ENCODE peak calls at places on chromosomes 4 and X, in six cellular contexts. One of them, this sample, is unnamed.

GRCh38 chr4:80446664-80447063 is 111.1 kb downstream of the CFAP299 start:
- DNase-seq in heart right ventricle: no peak
- DNase-seq in psoas muscle: no peak
- DNase-seq in breast epithelium: no peak
- DNase-seq in WTC11: no peak
- DNase-seq in IMR-90: peak
- DNase-seq in this sample: no peak

GRCh38 chrX:71629467-71629866 is 11.2 kb upstream of the CXCR3 start:
- DNase-seq in heart right ventricle: no peak
- DNase-seq in psoas muscle: no peak
- DNase-seq in breast epithelium: no peak
- DNase-seq in WTC11: no peak
- DNase-seq in IMR-90: no peak
- DNase-seq in this sample: no peak

GRCh38 chrX:155027509-155028066 is 944 bp downstream of the FUNDC2 start:
- DNase-seq in heart right ventricle: peak
- DNase-seq in psoas muscle: no peak
- DNase-seq in breast epithelium: no peak
- DNase-seq in WTC11: no peak
- DNase-seq in IMR-90: peak
- DNase-seq in this sample: no peak

GRCh38 chrX:98111684-98112083 is 1228.0 kb downstream of the RPA4 start:
- DNase-seq in heart right ventricle: no peak
- DNase-seq in psoas muscle: no peak
- DNase-seq in breast epithelium: no peak
- DNase-seq in WTC11: no peak
- DNase-seq in IMR-90: no peak
- DNase-seq in this sample: no peak

GRCh38 chr4:8276358-8277240 is 7.0 kb downstream of the HTRA3 start:
- DNase-seq in heart right ventricle: peak
- DNase-seq in psoas muscle: peak
- DNase-seq in breast epithelium: no peak
- DNase-seq in WTC11: no peak
- DNase-seq in IMR-90: peak
- DNase-seq in this sample: no peak

GRCh38 chrX:14922437-14922836 is 49.2 kb downstream of the MOSPD2 start:
- DNase-seq in heart right ventricle: no peak
- DNase-seq in psoas muscle: no peak
- DNase-seq in breast epithelium: no peak
- DNase-seq in WTC11: no peak
- DNase-seq in IMR-90: peak
- DNase-seq in this sample: no peak

GRCh38 chr4:113411496-113411938 is 350.0 kb downstream of the CAMK2D start:
- DNase-seq in heart right ventricle: peak
- DNase-seq in psoas muscle: no peak
- DNase-seq in breast epithelium: peak
- DNase-seq in WTC11: no peak
- DNase-seq in IMR-90: peak
- DNase-seq in this sample: no peak

GRCh38 chr4:139977838-139978604 is 176.0 kb downstream of the MAML3 start:
- DNase-seq in heart right ventricle: no peak
- DNase-seq in psoas muscle: no peak
- DNase-seq in breast epithelium: no peak
- DNase-seq in WTC11: no peak
- DNase-seq in IMR-90: no peak
- DNase-seq in this sample: no peak

GRCh38 chrX:153881281-153881680 is 4.7 kb downstream of the L1CAM start:
- DNase-seq in heart right ventricle: no peak
- DNase-seq in psoas muscle: no peak
- DNase-seq in breast epithelium: no peak
- DNase-seq in WTC11: no peak
- DNase-seq in IMR-90: no peak
- DNase-seq in this sample: no peak

GRCh38 chr4:17884063-17884462 is 73.3 kb downstream of the NCAPG start:
- DNase-seq in heart right ventricle: no peak
- DNase-seq in psoas muscle: no peak
- DNase-seq in breast epithelium: no peak
- DNase-seq in WTC11: no peak
- DNase-seq in IMR-90: peak
- DNase-seq in this sample: no peak

GRCh38 chrX:123450217-123450616 is 266.1 kb downstream of the GRIA3 start:
- DNase-seq in heart right ventricle: no peak
- DNase-seq in psoas muscle: no peak
- DNase-seq in breast epithelium: no peak
- DNase-seq in WTC11: no peak
- DNase-seq in IMR-90: peak
- DNase-seq in this sample: no peak

GRCh38 chr4:174669278-174669677 is 147.0 kb upstream of the HPGD start:
- DNase-seq in heart right ventricle: no peak
- DNase-seq in psoas muscle: no peak
- DNase-seq in breast epithelium: no peak
- DNase-seq in WTC11: no peak
- DNase-seq in IMR-90: peak
- DNase-seq in this sample: no peak

GRCh38 chr4:140255467-140255866 is 101.5 kb upstream of the MAML3 start:
- DNase-seq in heart right ventricle: no peak
- DNase-seq in psoas muscle: no peak
- DNase-seq in breast epithelium: no peak
- DNase-seq in WTC11: no peak
- DNase-seq in IMR-90: peak
- DNase-seq in this sample: no peak

GRCh38 chrX:150926304-150926703 is 27.8 kb upstream of the CD99L2 start:
- DNase-seq in heart right ventricle: no peak
- DNase-seq in psoas muscle: no peak
- DNase-seq in breast epithelium: no peak
- DNase-seq in WTC11: no peak
- DNase-seq in IMR-90: no peak
- DNase-seq in this sample: no peak

GRCh38 chr4:40577588-40578253 is 51.9 kb downstream of the RBM47 start:
- DNase-seq in heart right ventricle: no peak
- DNase-seq in psoas muscle: no peak
- DNase-seq in breast epithelium: no peak
- DNase-seq in WTC11: no peak
- DNase-seq in IMR-90: no peak
- DNase-seq in this sample: no peak

GRCh38 chr4:138186264-138186663 is 55.9 kb downstream of the SLC7A11 start:
- DNase-seq in heart right ventricle: no peak
- DNase-seq in psoas muscle: no peak
- DNase-seq in breast epithelium: no peak
- DNase-seq in WTC11: no peak
- DNase-seq in IMR-90: no peak
- DNase-seq in this sample: no peak

GRCh38 chrX:49079489-49080428 is at the start of gene WDR45:
- DNase-seq in heart right ventricle: peak
- DNase-seq in psoas muscle: peak
- DNase-seq in breast epithelium: peak
- DNase-seq in WTC11: peak
- DNase-seq in IMR-90: peak
- DNase-seq in this sample: peak

GRCh38 chr4:93475730-93476129 is 352.8 kb upstream of the ATOH1 start:
- DNase-seq in heart right ventricle: no peak
- DNase-seq in psoas muscle: no peak
- DNase-seq in breast epithelium: no peak
- DNase-seq in WTC11: no peak
- DNase-seq in IMR-90: no peak
- DNase-seq in this sample: no peak

GRCh38 chr4:55612341-55612740 is 20.3 kb upstream of the PDCL2 start:
- DNase-seq in heart right ventricle: no peak
- DNase-seq in psoas muscle: no peak
- DNase-seq in breast epithelium: no peak
- DNase-seq in WTC11: no peak
- DNase-seq in IMR-90: no peak
- DNase-seq in this sample: no peak

GRCh38 chr4:55617587-55618197 is 18.4 kb downstream of the NMU start:
- DNase-seq in heart right ventricle: no peak
- DNase-seq in psoas muscle: no peak
- DNase-seq in breast epithelium: no peak
- DNase-seq in WTC11: no peak
- DNase-seq in IMR-90: no peak
- DNase-seq in this sample: no peak

GRCh38 chr4:55615008-55615407 is 21.1 kb downstream of the NMU start:
- DNase-seq in heart right ventricle: no peak
- DNase-seq in psoas muscle: no peak
- DNase-seq in breast epithelium: no peak
- DNase-seq in WTC11: no peak
- DNase-seq in IMR-90: no peak
- DNase-seq in this sample: no peak

GRCh38 chr4:55611358-55612059 is 19.5 kb upstream of the PDCL2 start:
- DNase-seq in heart right ventricle: no peak
- DNase-seq in psoas muscle: no peak
- DNase-seq in breast epithelium: no peak
- DNase-seq in WTC11: no peak
- DNase-seq in IMR-90: no peak
- DNase-seq in this sample: no peak

DNA sequence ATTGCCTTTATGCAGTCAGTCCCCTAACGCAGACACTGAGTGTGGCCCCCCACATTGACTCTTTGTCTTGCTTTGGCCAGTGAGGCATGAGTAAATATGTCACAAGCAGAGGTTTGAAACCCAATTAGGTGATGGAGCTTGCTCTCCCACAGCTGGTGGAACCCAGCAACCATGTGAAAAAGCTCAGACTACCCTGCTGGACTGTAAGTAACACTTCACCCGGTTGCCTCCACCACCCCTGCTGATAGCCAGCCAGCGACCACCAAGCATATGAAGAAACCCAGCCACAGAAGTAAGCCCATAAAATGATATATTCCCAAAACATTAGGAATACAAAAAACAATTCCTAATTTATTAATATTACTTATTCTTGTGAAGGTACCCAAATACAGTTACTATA is 21.6 kb upstream of the PDCL2 start:
- DNase-seq in heart right ventricle: no peak
- DNase-seq in psoas muscle: no peak
- DNase-seq in breast epithelium: no peak
- DNase-seq in WTC11: no peak
- DNase-seq in IMR-90: no peak
- DNase-seq in this sample: no peak
- TF ChIP-seq CTCF in heart right ventricle: no peak
- TF ChIP-seq CTCF in psoas muscle: no peak
- TF ChIP-seq CTCF in breast epithelium: no peak
- TF ChIP-seq CTCF in WTC11: no peak
- TF ChIP-seq CTCF in IMR-90: no peak
- TF ChIP-seq CTCF in this sample: no peak

GRCh38 chr4:71494539-71494938 is 155.7 kb downstream of the SLC4A4 start:
- DNase-seq in heart right ventricle: no peak
- DNase-seq in psoas muscle: no peak
- DNase-seq in breast epithelium: no peak
- DNase-seq in WTC11: no peak
- DNase-seq in IMR-90: no peak
- DNase-seq in this sample: no peak
- TF ChIP-seq CTCF in heart right ventricle: no peak
- TF ChIP-seq CTCF in psoas muscle: no peak
- TF ChIP-seq CTCF in breast epithelium: no peak
- TF ChIP-seq CTCF in WTC11: no peak
- TF ChIP-seq CTCF in IMR-90: no peak
- TF ChIP-seq CTCF in this sample: no peak

GRCh38 chr4:1602621-1603412 is 81.3 kb downstream of the FAM53A start:
- DNase-seq in heart right ventricle: no peak
- DNase-seq in psoas muscle: no peak
- DNase-seq in breast epithelium: no peak
- DNase-seq in WTC11: no peak
- DNase-seq in IMR-90: no peak
- DNase-seq in this sample: no peak
- TF ChIP-seq CTCF in heart right ventricle: no peak
- TF ChIP-seq CTCF in psoas muscle: no peak
- TF ChIP-seq CTCF in breast epithelium: no peak
- TF ChIP-seq CTCF in WTC11: no peak
- TF ChIP-seq CTCF in IMR-90: no peak
- TF ChIP-seq CTCF in this sample: no peak

DNA sequence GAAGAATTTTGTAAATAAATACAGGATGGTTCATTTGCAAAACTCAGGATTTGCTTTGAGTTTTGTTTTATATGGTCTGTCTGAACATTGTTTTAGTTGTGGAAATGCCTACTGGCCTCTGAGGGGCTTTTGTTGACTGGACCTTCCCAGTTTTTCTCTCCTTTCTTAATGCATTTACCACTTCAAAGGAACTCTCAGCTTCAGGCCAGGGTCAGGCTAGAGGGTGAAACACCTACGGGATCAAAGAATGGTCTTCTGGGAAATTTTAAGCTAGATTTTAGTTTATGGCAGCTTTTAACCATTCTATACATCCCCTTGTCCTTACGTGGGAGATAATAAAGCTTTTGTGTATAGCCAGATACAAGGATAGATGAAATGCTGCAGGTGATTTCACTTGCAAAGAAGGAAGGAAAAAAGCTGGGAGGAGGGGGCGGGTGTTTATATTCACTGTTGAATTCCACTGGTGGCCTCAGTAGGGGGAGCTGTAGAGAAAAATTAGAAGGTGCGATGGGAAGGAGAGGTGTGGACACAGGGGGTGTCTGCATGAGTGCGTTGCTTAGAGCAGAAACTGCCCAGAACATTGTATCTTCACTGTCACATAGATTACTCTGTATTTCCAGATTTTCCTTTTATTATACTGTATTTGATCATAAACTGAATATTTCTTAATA is 151.8 kb downstream of the TSPAN5 start:
- DNase-seq in heart right ventricle: no peak
- DNase-seq in psoas muscle: no peak
- DNase-seq in breast epithelium: no peak
- DNase-seq in WTC11: peak
- DNase-seq in IMR-90: no peak
- DNase-seq in this sample: no peak
- TF ChIP-seq CTCF in heart right ventricle: no peak
- TF ChIP-seq CTCF in psoas muscle: no peak
- TF ChIP-seq CTCF in breast epithelium: no peak
- TF ChIP-seq CTCF in WTC11: peak
- TF ChIP-seq CTCF in IMR-90: no peak
- TF ChIP-seq CTCF in this sample: no peak

GRCh38 chr4:137181293-137181899 is 350.9 kb downstream of the PCDH18 start:
- DNase-seq in heart right ventricle: no peak
- DNase-seq in psoas muscle: no peak
- DNase-seq in breast epithelium: no peak
- DNase-seq in WTC11: no peak
- DNase-seq in IMR-90: no peak
- DNase-seq in this sample: no peak

DNA sequence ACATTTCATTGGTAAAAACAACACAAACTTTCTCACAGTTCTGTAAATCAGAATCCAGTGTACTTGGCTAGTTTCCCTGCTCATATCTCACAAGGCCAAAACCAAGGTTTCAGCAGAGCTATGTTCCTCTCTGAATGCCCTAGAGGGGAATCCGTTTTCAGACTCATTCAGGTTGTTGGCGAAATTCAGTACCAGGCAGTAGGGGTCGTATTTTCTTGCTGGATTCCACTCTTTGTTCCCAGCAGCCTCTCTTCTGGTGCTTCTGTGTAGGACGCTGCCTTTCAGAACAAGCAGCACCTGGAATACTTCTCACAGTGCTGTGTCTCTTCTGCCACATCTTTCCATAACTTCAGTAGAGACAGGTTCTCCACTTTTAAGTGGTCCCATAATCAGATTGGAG is 351.9 kb downstream of the PCDH18 start:
- DNase-seq in heart right ventricle: no peak
- DNase-seq in psoas muscle: no peak
- DNase-seq in breast epithelium: no peak
- DNase-seq in WTC11: peak
- DNase-seq in IMR-90: no peak
- DNase-seq in this sample: no peak
- TF ChIP-seq CTCF in heart right ventricle: no peak
- TF ChIP-seq CTCF in psoas muscle: no peak
- TF ChIP-seq CTCF in breast epithelium: no peak
- TF ChIP-seq CTCF in WTC11: no peak
- TF ChIP-seq CTCF in IMR-90: no peak
- TF ChIP-seq CTCF in this sample: no peak